ENCODE peak calls at places on chromosomes 5 and 9, in eight cellular contexts. F is fibroblast of the aortic adventitia, T is endothelial cell, K is GM06990, A is left ventricle myocardium inferior, Y is A549, O is body of pancreas, Q is ovary. X is an unnamed sample.

GRCh38 chr5:149628221-149628620 is 46.9 kb downstream of the ARHGEF37 start:
- DNase-seq in O (no peak), T (no peak), A (no peak), K (no peak), Y (no peak), Q (no peak), F (no peak), X (no peak)

GRCh38 chr9:133342570-133342969 is 5.4 kb downstream of the MED22 start:
- DNase-seq in F (no peak), A (no peak), Q (no peak), K (no peak), O (no peak), T (peak), Y (no peak), X (no peak)

GRCh38 chr5:155260798-155261197 is 247.2 kb downstream of the KIF4B start:
- DNase-seq in A (no peak), Y (no peak), K (peak), F (no peak), T (peak), Q (no peak), O (peak), X (no peak)

GRCh38 chr5:171152382-171152781 is 156.7 kb upstream of the TLX3 start:
- DNase-seq in F (peak), T (no peak), Q (no peak), A (no peak), O (no peak), K (no peak), Y (peak), X (no peak)

GRCh38 chr5:44332360-44332971 is 56.8 kb downstream of the FGF10 start:
- DNase-seq in F (peak), K (no peak), Y (peak), Q (no peak), A (no peak), O (no peak), T (no peak), X (no peak)

GRCh38 chr9:99169982-99170761 is 51.6 kb downstream of the ALG2 start:
- DNase-seq in Y (no peak), Q (no peak), K (no peak), T (peak), O (no peak), F (no peak), A (no peak), X (no peak)

GRCh38 chr9:128159073-128159783 is 837 bp upstream of the BBLN start:
- DNase-seq in K (peak), T (no peak), Q (peak), F (no peak), A (no peak), Y (no peak), O (no peak), X (no peak)

GRCh38 chr9:96152550-96152949 is 149.4 kb downstream of the HSD17B3 start:
- DNase-seq in T (no peak), Q (no peak), K (no peak), Y (no peak), O (no peak), A (no peak), F (no peak), X (no peak)

GRCh38 chr9:68702493-68702892 is 2.5 kb upstream of the PIP5K1B start:
- DNase-seq in A (no peak), Y (no peak), F (no peak), K (no peak), Q (no peak), T (no peak), O (no peak), X (no peak)

DNA sequence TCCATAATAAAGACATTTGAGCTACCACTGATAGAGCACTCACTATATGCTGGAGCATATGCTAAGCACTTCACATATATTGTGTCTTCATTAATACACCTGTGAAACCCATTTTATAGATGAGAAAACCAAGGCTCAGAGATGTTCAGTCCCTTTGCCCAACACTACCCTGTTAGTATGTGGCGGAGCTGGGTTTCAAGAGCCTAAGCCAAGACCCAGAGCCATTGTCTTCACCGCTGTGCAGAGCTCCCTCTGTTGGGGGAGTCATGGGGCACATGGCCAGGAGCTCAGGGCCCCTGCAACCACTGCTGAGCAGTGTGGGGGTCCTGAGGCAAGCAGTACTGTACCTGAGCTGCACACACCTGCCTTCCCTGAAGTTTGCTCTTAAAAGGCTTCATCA is 37.3 kb upstream of the SLC25A51 start:
- DNase-seq in Q (no peak), A (no peak), F (no peak), Y (no peak), K (no peak), O (no peak), T (no peak), X (no peak)
- TF ChIP-seq CTCF in Q (no peak), A (no peak), F (no peak), Y (no peak), K (peak), O (no peak), T (no peak), X (no peak)

DNA sequence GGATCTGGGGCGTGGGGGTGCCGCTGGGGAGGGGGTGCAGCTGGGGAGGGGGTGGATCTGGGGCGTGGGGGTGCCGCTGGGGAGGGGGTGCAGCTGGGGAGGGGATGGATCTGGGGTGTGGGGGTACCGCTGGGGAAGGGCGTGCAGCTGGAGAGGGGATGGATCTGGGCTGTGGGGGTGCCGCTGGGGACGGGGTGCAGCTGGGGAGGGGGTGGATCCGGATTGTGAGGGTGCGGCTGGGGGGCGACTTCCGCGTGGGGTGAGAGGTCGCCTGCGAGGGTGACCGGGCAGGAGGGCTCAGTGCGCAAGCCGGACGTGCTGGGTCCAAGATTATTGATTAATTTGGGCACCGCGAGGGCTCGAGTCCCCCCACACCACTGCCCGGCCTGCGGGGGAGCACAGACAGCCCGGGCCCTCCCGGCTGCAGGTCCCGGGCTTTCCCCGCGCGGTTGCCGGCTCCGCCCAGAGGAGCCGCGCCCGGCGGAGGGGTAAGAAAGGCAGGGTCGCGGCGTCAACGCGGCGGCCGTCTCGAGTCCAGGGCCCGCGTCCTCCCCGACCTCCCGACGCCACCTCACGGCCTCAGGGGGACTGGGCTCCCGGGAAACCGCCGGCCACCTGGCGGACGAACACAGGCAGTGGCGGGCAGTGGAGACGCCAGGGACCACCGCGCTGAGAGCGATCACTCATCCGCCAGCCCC is 572 bp upstream of the MRPL41 start:
- DNase-seq in A (no peak), T (peak), O (peak), Q (no peak), F (peak), K (peak), Y (peak), X (no peak)
- TF ChIP-seq CTCF in A (peak), T (peak), O (peak), Q (peak), F (peak), K (peak), Y (no peak), X (peak)

DNA sequence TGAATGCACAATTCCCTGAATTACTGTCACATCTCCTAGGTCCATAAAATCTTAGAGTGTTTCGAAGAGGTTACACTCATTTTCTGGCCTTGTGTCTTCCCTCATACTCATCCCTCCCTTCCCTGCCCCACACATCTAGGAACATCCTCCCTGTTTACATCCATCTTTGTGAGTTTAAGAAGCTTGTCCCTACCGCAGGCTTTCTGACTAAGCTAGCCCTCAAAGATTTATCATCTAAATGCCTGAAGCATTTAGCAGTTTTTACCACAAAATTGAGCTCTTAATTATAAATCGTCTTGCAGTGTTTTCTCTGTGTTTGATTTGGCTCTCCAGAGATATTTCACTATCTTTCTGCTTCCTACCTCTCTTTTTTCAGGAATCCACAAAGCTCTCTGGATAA is 374.8 kb downstream of the KIAA0825 start:
- DNase-seq in F (peak), K (no peak), T (no peak), Q (no peak), O (no peak), A (no peak), Y (no peak), X (no peak)
- TF ChIP-seq CTCF in F (no peak), K (no peak), T (no peak), Q (no peak), O (no peak), A (no peak), Y (no peak), X (no peak)

DNA sequence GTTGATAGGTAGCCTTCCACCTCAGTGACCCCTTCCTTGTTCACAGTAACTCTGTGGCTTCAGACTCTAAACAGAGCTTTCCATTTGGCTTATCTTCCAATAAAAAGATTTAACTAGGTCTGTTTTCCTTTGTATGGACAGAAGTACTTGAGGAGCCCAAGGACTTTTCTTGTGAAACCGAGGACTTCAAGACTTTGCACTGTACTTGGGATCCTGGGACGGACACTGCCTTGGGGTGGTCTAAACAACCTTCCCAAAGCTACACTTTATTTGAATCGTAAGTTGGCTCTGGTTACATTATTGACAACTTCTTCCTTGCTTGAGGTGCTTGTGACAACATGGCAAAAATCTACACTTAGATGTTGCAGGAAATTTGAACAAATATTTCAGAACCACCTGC is 39.4 kb downstream of the OSMR start:
- DNase-seq in T (no peak), F (no peak), K (no peak), A (no peak), Y (no peak), O (no peak), Q (no peak), X (no peak)
- TF ChIP-seq CTCF in T (no peak), F (no peak), K (no peak), A (no peak), Y (no peak), O (no peak), Q (no peak), X (no peak)

GRCh38 chr5:172705576-172706084 is 64.6 kb downstream of the NEURL1B start:
- DNase-seq in A (no peak), Y (no peak), Q (no peak), O (no peak), T (no peak), F (no peak), K (no peak), X (peak)

GRCh38 chr5:172708183-172708505 is 62.9 kb downstream of the DUSP1 start:
- DNase-seq in Q (no peak), Y (no peak), O (no peak), A (no peak), T (no peak), K (no peak), F (no peak), X (no peak)

GRCh38 chr5:172706796-172707195 is 64.2 kb downstream of the DUSP1 start:
- DNase-seq in Q (no peak), O (no peak), Y (no peak), A (no peak), T (no peak), F (no peak), K (no peak), X (peak)

GRCh38 chr5:172710695-172711094 is 60.3 kb downstream of the DUSP1 start:
- DNase-seq in K (no peak), O (no peak), Y (no peak), F (no peak), Q (no peak), A (no peak), T (no peak), X (no peak)

DNA sequence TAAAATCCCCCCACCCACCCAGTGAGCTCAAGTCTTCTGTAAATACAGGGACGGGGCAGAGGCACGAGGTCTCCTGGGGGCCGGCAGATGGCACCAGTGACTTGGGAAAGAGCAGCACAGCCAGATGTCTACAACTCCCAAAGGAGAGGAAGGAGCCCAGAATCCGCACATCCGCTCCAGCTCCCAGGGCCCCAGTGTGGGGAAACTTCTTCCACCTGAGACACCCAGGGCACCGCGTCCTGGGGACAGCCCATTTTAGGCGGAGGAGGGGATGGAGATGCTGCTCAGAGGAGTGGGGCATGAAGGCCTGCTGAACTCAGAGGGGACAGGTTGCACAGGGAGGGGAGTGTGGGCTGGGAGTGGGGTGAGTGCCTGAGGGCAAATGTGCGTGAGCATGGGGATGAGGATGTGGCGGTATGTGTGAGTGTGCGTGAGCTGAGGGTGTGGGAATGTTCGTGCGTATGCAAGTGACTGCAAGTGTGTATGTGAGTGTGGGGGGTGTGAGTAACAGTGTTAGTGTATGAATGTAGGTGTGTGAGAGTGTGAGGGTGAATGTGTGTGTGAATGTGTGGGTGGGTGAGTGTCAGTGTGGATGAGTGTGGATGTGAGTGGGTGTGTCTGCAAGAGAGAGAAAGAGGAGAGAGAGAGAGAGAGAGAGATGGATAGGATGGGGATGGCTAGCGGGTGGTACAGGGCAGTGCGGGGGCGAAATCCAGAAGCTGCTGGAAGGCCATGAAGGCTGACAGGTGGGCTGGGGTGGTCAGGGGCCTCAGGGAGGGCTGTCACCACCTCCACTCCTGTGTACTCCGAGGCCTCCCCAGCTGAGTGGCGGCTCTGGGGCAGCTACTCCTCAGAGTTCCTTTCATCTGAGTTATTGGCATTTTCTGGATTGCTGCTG is 63.5 kb downstream of the DUSP1 start:
- DNase-seq in A (no peak), F (peak), Y (peak), Q (no peak), T (peak), O (no peak), K (no peak), X (peak)
- TF ChIP-seq CTCF in A (peak), F (peak), Y (peak), Q (no peak), T (no peak), O (peak), K (peak), X (peak)

GRCh38 chr9:116497081-116497480 is 190.0 kb upstream of the TRIM32 start:
- DNase-seq in F (peak), K (no peak), Y (no peak), O (no peak), T (no peak), A (no peak), Q (no peak), X (no peak)
- TF ChIP-seq CTCF in F (peak), K (no peak), Y (no peak), O (no peak), T (no peak), A (no peak), Q (no peak), X (peak)

GRCh38 chr5:66741394-66741793 is 145.2 kb downstream of the MAST4 start:
- DNase-seq in Q (no peak), T (no peak), A (no peak), K (no peak), F (no peak), Y (no peak), O (peak), X (no peak)

GRCh38 chr5:66743344-66743743 is 147.2 kb downstream of the MAST4 start:
- DNase-seq in K (no peak), A (no peak), T (no peak), F (no peak), Y (no peak), O (no peak), Q (no peak), X (no peak)

GRCh38 chr5:66742896-66743247 is 146.7 kb downstream of the MAST4 start:
- DNase-seq in Y (no peak), A (no peak), Q (no peak), T (peak), F (no peak), O (no peak), K (no peak), X (no peak)

GRCh38 chr5:66744040-66744439 is 147.8 kb downstream of the MAST4 start:
- DNase-seq in T (no peak), Q (no peak), K (no peak), O (no peak), F (peak), A (peak), Y (no peak), X (no peak)

GRCh38 chr5:66742083-66742895 is 146.1 kb downstream of the MAST4 start:
- DNase-seq in K (no peak), F (no peak), O (peak), Q (peak), Y (peak), T (no peak), A (peak), X (no peak)
- TF ChIP-seq CTCF in K (peak), F (no peak), O (peak), Q (no peak), Y (peak), T (no peak), A (peak), X (peak)

DNA sequence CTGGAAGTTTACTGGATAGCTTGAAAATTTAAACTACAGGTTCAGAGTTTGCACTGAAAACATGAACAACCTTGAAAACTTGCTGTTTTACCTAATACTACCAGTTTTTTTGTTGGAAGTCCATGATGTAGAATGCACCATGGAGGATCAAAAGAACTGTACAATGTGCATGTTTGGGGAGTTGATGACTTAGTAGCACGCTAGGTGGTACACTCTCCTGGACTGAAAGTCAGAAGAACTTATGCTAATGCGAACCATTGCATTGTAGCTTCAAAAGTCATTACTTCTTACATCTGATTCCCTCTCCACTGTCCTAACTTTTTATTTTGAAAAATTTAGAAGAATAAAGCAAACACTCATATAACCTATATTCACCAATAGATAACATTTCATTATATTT is 211.0 kb downstream of the OSTF1 start:
- DNase-seq in A (no peak), O (no peak), Q (no peak), K (no peak), T (no peak), F (peak), Y (no peak), X (no peak)
- TF ChIP-seq CTCF in A (no peak), O (no peak), Q (no peak), K (peak), T (no peak), F (no peak), Y (no peak), X (peak)

GRCh38 chr5:142087920-142088679 is 20.5 kb upstream of the NDFIP1 start:
- DNase-seq in K (no peak), A (no peak), T (no peak), O (no peak), Q (no peak), Y (no peak), F (no peak), X (no peak)
- TF ChIP-seq CTCF in K (no peak), A (no peak), T (no peak), O (no peak), Q (no peak), Y (no peak), F (no peak), X (no peak)